ENCODE peak calls at places on chromosomes 16 and 17, in six cellular contexts. One of them, this sample, is unnamed.

GRCh38 chr17:81641825-81642489 is 5.0 kb downstream of the TSPAN10 start:
- ATAC-seq in Right ventricle myocardium superior: no peak
- ATAC-seq in lower lobe of right lung: peak
- ATAC-seq in right cardiac atrium: no peak
- ATAC-seq in CD4-positive, alpha-beta T cell: no peak
- ATAC-seq in T-helper 17 cell: no peak
- ATAC-seq in this sample: peak

GRCh38 chr16:20865420-20866126 is 34.6 kb downstream of the DCUN1D3 start:
- ATAC-seq in Right ventricle myocardium superior: no peak
- ATAC-seq in lower lobe of right lung: no peak
- ATAC-seq in right cardiac atrium: no peak
- ATAC-seq in CD4-positive, alpha-beta T cell: no peak
- ATAC-seq in T-helper 17 cell: no peak
- ATAC-seq in this sample: peak

GRCh38 chr16:81140930-81141780 is 45.0 kb upstream of the GCSH start:
- ATAC-seq in Right ventricle myocardium superior: no peak
- ATAC-seq in lower lobe of right lung: no peak
- ATAC-seq in right cardiac atrium: no peak
- ATAC-seq in CD4-positive, alpha-beta T cell: no peak
- ATAC-seq in T-helper 17 cell: no peak
- ATAC-seq in this sample: no peak

GRCh38 chr17:57368637-57369336 is 112.5 kb downstream of the MSI2 start:
- ATAC-seq in Right ventricle myocardium superior: peak
- ATAC-seq in lower lobe of right lung: no peak
- ATAC-seq in right cardiac atrium: peak
- ATAC-seq in CD4-positive, alpha-beta T cell: no peak
- ATAC-seq in T-helper 17 cell: no peak
- ATAC-seq in this sample: no peak

GRCh38 chr17:35895602-35896001 is 15.4 kb upstream of the CCL5 start:
- ATAC-seq in Right ventricle myocardium superior: no peak
- ATAC-seq in lower lobe of right lung: no peak
- ATAC-seq in right cardiac atrium: no peak
- ATAC-seq in CD4-positive, alpha-beta T cell: no peak
- ATAC-seq in T-helper 17 cell: no peak
- ATAC-seq in this sample: no peak

GRCh38 chr16:48546774-48547173 is 63.2 kb downstream of the N4BP1 start:
- ATAC-seq in Right ventricle myocardium superior: peak
- ATAC-seq in lower lobe of right lung: no peak
- ATAC-seq in right cardiac atrium: no peak
- ATAC-seq in CD4-positive, alpha-beta T cell: no peak
- ATAC-seq in T-helper 17 cell: no peak
- ATAC-seq in this sample: no peak

GRCh38 chr17:31509805-31510177 is 118.3 kb downstream of the RAB11FIP4 start:
- ATAC-seq in Right ventricle myocardium superior: peak
- ATAC-seq in lower lobe of right lung: no peak
- ATAC-seq in right cardiac atrium: peak
- ATAC-seq in CD4-positive, alpha-beta T cell: no peak
- ATAC-seq in T-helper 17 cell: no peak
- ATAC-seq in this sample: no peak

GRCh38 chr16:12229759-12230594 is 253.4 kb downstream of the SNX29 start:
- ATAC-seq in Right ventricle myocardium superior: no peak
- ATAC-seq in lower lobe of right lung: no peak
- ATAC-seq in right cardiac atrium: no peak
- ATAC-seq in CD4-positive, alpha-beta T cell: no peak
- ATAC-seq in T-helper 17 cell: no peak
- ATAC-seq in this sample: no peak

GRCh38 chr17:39194089-39194984 is 3.1 kb downstream of the CACNB1 start:
- ATAC-seq in Right ventricle myocardium superior: peak
- ATAC-seq in lower lobe of right lung: peak
- ATAC-seq in right cardiac atrium: peak
- ATAC-seq in CD4-positive, alpha-beta T cell: no peak
- ATAC-seq in T-helper 17 cell: no peak
- ATAC-seq in this sample: no peak

GRCh38 chr16:55033225-55034156 is 102.8 kb downstream of the IRX5 start:
- ATAC-seq in Right ventricle myocardium superior: no peak
- ATAC-seq in lower lobe of right lung: no peak
- ATAC-seq in right cardiac atrium: no peak
- ATAC-seq in CD4-positive, alpha-beta T cell: no peak
- ATAC-seq in T-helper 17 cell: no peak
- ATAC-seq in this sample: no peak

This sample was measured in esophagus mucosa.